ENCODE peak calls at places on chromosomes 2 and 18, in ten cellular contexts. U is GM12865, C is fibroblast of the aortic adventitia, F is nephron progenitor cell, J is GM06990, P is WTC11, I is HFFc6, T is AG09309, S is neural crest cell, B is endothelial cell. O is an unnamed sample.

GRCh38 chr2:166563894-166564293 is 69.8 kb upstream of the SCN7A start:
- DNase-seq in U (no peak), C (no peak), F (no peak), J (no peak), P (no peak), I (no peak), T (no peak), S (no peak), B (no peak), O (no peak)

GRCh38 chr2:150167711-150168110 is 319.8 kb downstream of the RND3 start:
- DNase-seq in U (peak), C (peak), F (no peak), J (peak), P (no peak), I (peak), T (peak), S (no peak), B (no peak), O (no peak)

GRCh38 chr2:28681216-28681981 is 70.2 kb upstream of the PPP1CB start:
- DNase-seq in U (peak), C (peak), F (no peak), J (peak), P (no peak), I (no peak), T (no peak), S (no peak), B (no peak), O (no peak)

GRCh38 chr2:241999184-241999583 is 129.7 kb downstream of the RTP5 start:
- DNase-seq in U (no peak), C (no peak), F (no peak), J (no peak), P (no peak), I (no peak), T (no peak), S (no peak), B (no peak), O (no peak)

GRCh38 chr2:56191617-56192016 is 7.8 kb downstream of the CCDC85A start:
- DNase-seq in U (peak), C (peak), F (peak), J (no peak), P (peak), I (peak), T (no peak), S (no peak), B (peak), O (no peak)

GRCh38 chr2:46696966-46697829 is 217.8 kb downstream of the TMEM247 start:
- DNase-seq in U (no peak), C (no peak), F (no peak), J (no peak), P (no peak), I (no peak), T (no peak), S (no peak), B (no peak), O (no peak)

GRCh38 chr2:229342376-229342775 is 71.3 kb upstream of the PID1 start:
- DNase-seq in U (peak), C (peak), F (peak), J (no peak), P (peak), I (no peak), T (no peak), S (peak), B (peak), O (no peak)

GRCh38 chr18:49011291-49011746 is 60.6 kb upstream of the SMAD7 start:
- DNase-seq in U (no peak), C (no peak), F (no peak), J (no peak), P (peak), I (no peak), T (no peak), S (no peak), B (no peak), O (peak)

GRCh38 chr2:10283106-10284062 is 19.3 kb upstream of the HPCAL1 start:
- DNase-seq in U (no peak), C (peak), F (no peak), J (no peak), P (no peak), I (peak), T (no peak), S (no peak), B (no peak), O (no peak)

GRCh38 chr2:40450066-40450841 is 1.6 kb downstream of the SLC8A1 start:
- DNase-seq in U (no peak), C (peak), F (no peak), J (no peak), P (no peak), I (peak), T (no peak), S (no peak), B (no peak), O (no peak)

GRCh38 chr2:127588241-127588640 is 52.8 kb downstream of the MYO7B start:
- DNase-seq in U (no peak), C (no peak), F (no peak), J (no peak), P (no peak), I (no peak), T (no peak), S (no peak), B (no peak), O (peak)

GRCh38 chr2:230956827-230957755 is 32.0 kb upstream of the GPR55 start:
- DNase-seq in U (peak), C (peak), F (peak), J (peak), P (peak), I (peak), T (no peak), S (peak), B (peak), O (no peak)

GRCh38 chr2:66201242-66201641 is 233.7 kb upstream of the MEIS1 start:
- DNase-seq in U (no peak), C (no peak), F (no peak), J (no peak), P (no peak), I (no peak), T (no peak), S (no peak), B (no peak), O (no peak)

GRCh38 chr2:56053679-56054078 is 130.1 kb upstream of the EFEMP1 start:
- DNase-seq in U (no peak), C (no peak), F (no peak), J (no peak), P (no peak), I (no peak), T (no peak), S (no peak), B (no peak), O (no peak)

GRCh38 chr2:149903626-149904025 is 316.1 kb upstream of the MMADHC start:
- DNase-seq in U (no peak), C (peak), F (no peak), J (no peak), P (no peak), I (no peak), T (no peak), S (no peak), B (no peak), O (no peak)

GRCh38 chr18:27695509-27695908 is 481.4 kb downstream of the CDH2 start:
- DNase-seq in U (no peak), C (no peak), F (no peak), J (no peak), P (no peak), I (no peak), T (no peak), S (no peak), B (no peak), O (no peak)

GRCh38 chr2:113128386-113128664 is 927 bp downstream of the IL1RN start:
- DNase-seq in U (no peak), C (no peak), F (no peak), J (no peak), P (no peak), I (no peak), T (no peak), S (no peak), B (no peak), O (no peak)

GRCh38 chr2:203743441-203743932 is 37.0 kb downstream of the CD28 start:
- DNase-seq in U (no peak), C (peak), F (no peak), J (no peak), P (no peak), I (peak), T (peak), S (no peak), B (no peak), O (no peak)

GRCh38 chr2:60476206-60476946 is 77.1 kb downstream of the BCL11A start:
- DNase-seq in U (no peak), C (no peak), F (no peak), J (no peak), P (no peak), I (no peak), T (no peak), S (no peak), B (no peak), O (no peak)

GRCh38 chr2:119531292-119531691 is 7.0 kb upstream of the SCTR start:
- DNase-seq in U (no peak), C (no peak), F (no peak), J (no peak), P (no peak), I (no peak), T (no peak), S (no peak), B (no peak), O (no peak)

GRCh38 chr2:230411484-230412368 is 4.3 kb upstream of the SP100 start:
- DNase-seq in U (peak), C (peak), F (peak), J (peak), P (peak), I (peak), T (peak), S (peak), B (peak), O (no peak)

GRCh38 chr2:157698430-157698829 is 69.8 kb upstream of the ACVR1C start:
- DNase-seq in U (no peak), C (peak), F (no peak), J (no peak), P (no peak), I (no peak), T (no peak), S (no peak), B (no peak), O (no peak)

GRCh38 chr2:239570216-239570925 is 169.6 kb upstream of the HDAC4 start:
- DNase-seq in U (no peak), C (no peak), F (no peak), J (no peak), P (no peak), I (no peak), T (no peak), S (no peak), B (no peak), O (no peak)

GRCh38 chr2:45494275-45494977 is 116.6 kb downstream of the SRBD1 start:
- DNase-seq in U (peak), C (peak), F (peak), J (peak), P (no peak), I (peak), T (peak), S (peak), B (peak), O (no peak)

GRCh38 chr2:95272781-95273180 is 1.5 kb upstream of the PROM2 start:
- DNase-seq in U (no peak), C (no peak), F (no peak), J (no peak), P (peak), I (no peak), T (no peak), S (no peak), B (no peak), O (peak)

GRCh38 chr2:45889053-45889452 is 237.6 kb downstream of the PRKCE start:
- DNase-seq in U (peak), C (no peak), F (no peak), J (peak), P (peak), I (no peak), T (no peak), S (no peak), B (no peak), O (no peak)

GRCh38 chr2:196742685-196743084 is 56.8 kb downstream of the GTF3C3 start:
- DNase-seq in U (no peak), C (no peak), F (no peak), J (no peak), P (peak), I (no peak), T (no peak), S (no peak), B (no peak), O (no peak)

GRCh38 chr18:32040936-32041335 is 22.3 kb downstream of the RNF125 start:
- DNase-seq in U (no peak), C (no peak), F (no peak), J (no peak), P (no peak), I (no peak), T (no peak), S (no peak), B (no peak), O (no peak)

GRCh38 chr2:60334610-60335009 is 218.8 kb downstream of the BCL11A start:
- DNase-seq in U (no peak), C (no peak), F (no peak), J (no peak), P (no peak), I (no peak), T (no peak), S (no peak), B (no peak), O (no peak)

GRCh38 chr18:24827500-24827899 is 367.1 kb downstream of the HRH4 start:
- DNase-seq in U (no peak), C (no peak), F (no peak), J (no peak), P (no peak), I (no peak), T (no peak), S (no peak), B (no peak), O (no peak)
- TF ChIP-seq CTCF in U (no peak), C (no peak), F (no peak), J (no peak), P (no peak), I (no peak), T (no peak), S (no peak), B (no peak), O (peak)

DNA sequence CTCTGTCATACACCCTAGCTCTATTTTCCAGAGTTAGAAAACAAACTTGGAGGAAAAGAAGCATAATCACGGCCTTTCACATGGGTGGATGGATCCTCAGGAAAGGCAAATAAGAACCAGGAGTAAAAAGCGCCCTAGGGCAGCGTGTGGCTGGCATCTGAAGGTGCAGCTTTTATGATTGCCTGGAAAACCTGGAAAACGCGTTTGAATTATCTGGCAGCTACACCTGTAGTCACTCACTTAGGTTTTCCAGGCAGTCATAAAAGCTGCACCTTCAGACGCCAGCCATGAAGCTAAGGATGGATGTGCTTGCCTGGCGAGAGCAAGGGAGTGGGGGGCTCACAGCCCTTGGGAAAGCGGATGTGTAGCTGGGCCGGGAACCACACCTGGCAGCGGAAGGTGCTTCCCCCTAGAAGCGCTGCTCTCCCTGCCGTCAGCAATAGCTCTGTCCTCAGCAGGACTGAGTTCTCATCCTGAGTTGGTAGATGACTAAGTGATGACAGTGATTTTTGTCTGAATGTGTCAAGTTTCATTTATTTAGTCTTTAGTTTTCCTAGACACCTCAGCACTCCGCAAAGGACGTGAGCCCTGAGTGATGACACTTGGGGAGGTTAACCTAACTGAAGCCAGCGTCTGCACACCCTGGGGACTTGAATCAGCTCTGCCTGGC is 82.0 kb downstream of the DCDC2C start:
- DNase-seq in U (no peak), C (no peak), F (no peak), J (no peak), P (no peak), I (no peak), T (no peak), S (no peak), B (no peak), O (no peak)
- TF ChIP-seq CTCF in U (no peak), C (no peak), F (no peak), J (no peak), P (no peak), I (no peak), T (no peak), S (no peak), B (no peak), O (no peak)

DNA sequence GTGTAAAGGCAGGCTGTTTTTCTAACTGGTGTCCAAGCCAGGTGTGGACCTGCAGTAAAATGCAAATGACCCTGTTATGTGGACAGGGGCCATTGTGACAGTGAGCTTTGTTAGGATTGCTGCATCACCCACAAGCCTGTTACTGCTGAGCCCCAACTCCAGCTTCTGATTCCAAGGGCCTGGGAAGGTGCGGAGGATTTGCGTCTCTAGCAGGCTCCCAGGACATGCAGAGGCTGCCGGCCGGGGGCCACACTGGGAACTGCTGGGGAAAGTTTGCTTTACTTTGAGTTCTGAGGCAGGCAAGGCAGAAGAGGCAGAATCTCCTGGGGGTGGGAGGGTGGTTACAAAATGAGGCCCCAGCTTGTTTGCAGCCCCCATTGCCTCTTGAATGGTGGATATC is 164.1 kb downstream of the GLI2 start:
- DNase-seq in U (no peak), C (no peak), F (no peak), J (no peak), P (peak), I (no peak), T (no peak), S (no peak), B (no peak), O (no peak)
- TF ChIP-seq CTCF in U (no peak), C (no peak), F (no peak), J (no peak), P (no peak), I (no peak), T (no peak), S (no peak), B (no peak), O (peak)

DNA sequence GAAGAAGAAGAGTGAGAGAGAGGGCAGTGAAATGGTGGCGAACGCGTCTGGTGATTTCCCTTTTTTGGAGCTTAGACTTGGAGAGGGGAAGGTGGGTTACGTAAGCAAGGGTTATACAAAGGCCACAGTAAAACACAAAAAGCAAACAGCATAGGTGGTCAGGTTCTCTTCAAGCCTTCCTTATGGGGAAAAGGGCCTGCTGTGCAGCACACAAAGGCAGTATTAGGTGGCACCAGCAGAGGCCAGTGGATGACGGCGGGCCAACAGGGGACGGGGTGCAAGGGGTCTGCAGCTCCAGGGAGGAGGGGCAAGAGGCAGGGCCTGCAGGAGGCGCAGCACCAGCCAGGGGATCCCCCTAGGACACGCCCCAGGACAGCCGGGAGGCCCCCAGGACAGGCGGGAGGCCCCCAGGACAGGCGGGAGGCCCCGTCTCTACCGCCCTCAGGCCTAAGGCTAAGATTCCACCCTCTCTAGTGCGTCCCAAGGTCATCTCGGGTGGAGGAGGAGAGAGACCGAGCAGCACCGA is 32.6 kb upstream of the NPC1 start:
- DNase-seq in U (peak), C (peak), F (peak), J (peak), P (peak), I (no peak), T (no peak), S (peak), B (peak), O (no peak)
- TF ChIP-seq CTCF in U (no peak), C (no peak), F (no peak), J (peak), P (no peak), I (peak), T (no peak), S (peak), B (no peak), O (no peak)

DNA sequence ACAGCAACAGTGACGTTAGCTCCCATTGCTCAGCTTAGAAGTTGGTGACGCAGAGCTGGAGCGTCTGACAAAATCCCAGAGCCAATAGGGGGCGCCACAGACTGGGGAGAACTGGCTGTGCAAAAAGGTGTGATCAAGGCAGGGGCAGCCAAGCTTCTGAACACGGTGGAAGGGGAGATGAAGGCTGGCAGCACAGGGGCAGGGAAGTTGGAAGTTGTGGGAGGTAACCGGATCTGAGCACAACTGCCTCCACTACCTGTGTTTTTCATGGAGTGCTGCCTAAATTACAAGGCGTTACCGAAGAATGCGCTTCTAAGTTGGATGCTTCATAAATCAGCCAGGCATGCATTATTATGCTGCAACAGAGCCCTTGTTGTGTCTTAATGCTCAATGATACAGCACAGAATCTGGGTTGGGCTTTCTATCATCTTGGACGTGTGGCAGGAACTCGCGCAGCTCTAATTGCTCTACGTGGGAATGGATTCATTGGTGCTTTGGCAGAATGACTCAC is 370.0 kb downstream of the SLC4A3 start:
- DNase-seq in U (peak), C (peak), F (peak), J (no peak), P (peak), I (no peak), T (no peak), S (peak), B (peak), O (no peak)
- TF ChIP-seq CTCF in U (peak), C (peak), F (peak), J (peak), P (peak), I (peak), T (peak), S (peak), B (peak), O (peak)

GRCh38 chr2:224312741-224313140 is 89.2 kb downstream of the FAM124B start:
- DNase-seq in U (no peak), C (no peak), F (no peak), J (no peak), P (no peak), I (no peak), T (no peak), S (no peak), B (no peak), O (no peak)

GRCh38 chr2:224309216-224309615 is 92.7 kb downstream of the FAM124B start:
- DNase-seq in U (no peak), C (peak), F (no peak), J (no peak), P (no peak), I (no peak), T (no peak), S (no peak), B (no peak), O (no peak)

GRCh38 chr2:224308267-224308911 is 93.5 kb downstream of the FAM124B start:
- DNase-seq in U (peak), C (no peak), F (no peak), J (peak), P (no peak), I (no peak), T (no peak), S (no peak), B (no peak), O (no peak)

DNA sequence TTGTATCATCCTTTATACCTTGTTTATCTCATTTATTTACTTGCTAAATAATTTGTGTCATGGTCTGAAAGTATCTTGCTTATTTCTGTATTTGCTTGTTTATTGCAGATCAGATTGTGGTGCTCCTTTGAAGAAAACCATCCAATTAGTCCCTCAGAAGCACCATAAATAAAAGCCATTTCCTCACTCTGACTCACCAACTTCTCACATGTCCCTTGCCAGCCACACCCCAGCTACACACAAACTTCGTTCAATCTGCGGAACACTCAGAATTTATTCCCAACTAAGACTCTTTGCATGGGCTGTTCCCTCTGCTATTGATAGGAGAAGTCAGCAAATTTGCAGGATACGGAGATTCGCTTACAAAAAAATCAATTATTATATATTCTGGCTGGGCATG is 90.7 kb downstream of the FAM124B start:
- DNase-seq in U (no peak), C (peak), F (no peak), J (no peak), P (no peak), I (no peak), T (no peak), S (no peak), B (no peak), O (no peak)
- TF ChIP-seq CTCF in U (no peak), C (no peak), F (no peak), J (no peak), P (no peak), I (no peak), T (no peak), S (no peak), B (no peak), O (no peak)